ENCODE peak calls at places on chromosomes 2 and 18, in ten cellular contexts. N, O, Y, H, G, C, V, J, S and P are unnamed samples.

GRCh38 chr2:146821836-146822316 is 1023.0 kb upstream of the ACVR2A start:
- DNase-seq in N (peak; percentile 60), Y (no peak), O (no peak), C (peak; percentile 32), H (peak; percentile 73), J (no peak), V (no peak), G (no peak), S (no peak), P (no peak)

GRCh38 chr18:47075098-47075883 is 39.9 kb upstream of the ELOA2 start:
- DNase-seq in C (no peak), N (no peak), H (peak; percentile 5), G (no peak), Y (no peak), J (no peak), S (peak; percentile 28), O (no peak), V (no peak), P (no peak)

GRCh38 chr2:12617853-12618252 is 98.9 kb upstream of the TRIB2 start:
- DNase-seq in Y (no peak), N (no peak), O (no peak), V (no peak), H (no peak), G (no peak), C (no peak), J (no peak), S (no peak), P (no peak)

GRCh38 chr2:136361521-136361920 is 243.6 kb upstream of the CXCR4 start:
- DNase-seq in S (no peak), H (no peak), J (no peak), V (no peak), O (no peak), Y (no peak), N (no peak), G (no peak), C (no peak), P (no peak)

GRCh38 chr2:225013432-225014048 is 28.7 kb downstream of the DOCK10 start:
- DNase-seq in V (no peak), G (no peak), S (no peak), C (no peak), O (no peak), N (peak; percentile 38), J (no peak), Y (no peak), H (peak; percentile 47), P (no peak)

GRCh38 chr18:66792466-66792865 is 188.6 kb upstream of the CDH19 start:
- DNase-seq in C (no peak), J (no peak), N (peak; percentile 49), S (no peak), O (no peak), H (peak; percentile 73), V (no peak), G (no peak), Y (no peak), P (no peak)

GRCh38 chr2:121080013-121080772 is 204.8 kb downstream of the TFCP2L1 start:
- DNase-seq in N (peak; percentile 61), H (no peak), V (no peak), C (peak; percentile 34), J (peak; percentile 72), G (peak; percentile 20), O (no peak), S (peak; percentile 76), Y (no peak), P (peak; percentile 73)

GRCh38 chr2:10889741-10890215 is 22.0 kb upstream of the KCNF1 start:
- DNase-seq in C (no peak), V (no peak), J (no peak), H (no peak), G (no peak), N (no peak), O (no peak), S (no peak), Y (no peak), P (no peak)

GRCh38 chr2:226792155-226792871 is 7.3 kb downstream of the IRS1 start:
- DNase-seq in V (no peak), H (no peak), J (no peak), G (no peak), O (no peak), Y (no peak), S (peak; percentile 19), N (peak; percentile 19), C (peak; percentile 22), P (no peak)

GRCh38 chr2:29950432-29950943 is 29.1 kb upstream of the ALK start:
- DNase-seq in S (no peak), C (no peak), H (no peak), O (no peak), N (no peak), J (no peak), V (no peak), Y (no peak), G (no peak), P (no peak)

GRCh38 chr2:46187112-46187618 is 110.0 kb upstream of the EPAS1 start:
- DNase-seq in C (peak; percentile 71), O (no peak), N (peak; percentile 74), H (peak; percentile 49), Y (no peak), V (peak; percentile 62), G (peak; percentile 63), S (no peak), J (peak; percentile 81), P (no peak)

GRCh38 chr2:71154798-71155197 is 24.4 kb downstream of the MPHOSPH10 start:
- DNase-seq in S (peak; percentile 18), H (no peak), G (no peak), N (no peak), Y (no peak), V (no peak), J (peak; percentile 74), C (no peak), O (no peak), P (no peak)

GRCh38 chr2:230924470-230925341 is at the start of gene GPR55:
- DNase-seq in Y (peak; percentile 77), G (no peak), V (no peak), S (no peak), O (no peak), H (no peak), J (peak; percentile 74), C (no peak), N (no peak), P (peak; percentile 13)

GRCh38 chr2:216676630-216677029 is 18.7 kb downstream of the IGFBP5 start:
- DNase-seq in J (no peak), S (no peak), O (no peak), V (no peak), G (no peak), H (no peak), C (no peak), N (no peak), Y (no peak), P (no peak)

GRCh38 chr2:216678813-216679657 is 16.3 kb downstream of the IGFBP5 start:
- DNase-seq in J (no peak), C (no peak), O (no peak), S (no peak), N (no peak), Y (peak; percentile 65), H (no peak), G (no peak), V (no peak), P (no peak)

GRCh38 chr2:216677439-216678097 is 17.8 kb downstream of the IGFBP5 start:
- DNase-seq in J (no peak), S (no peak), G (no peak), N (no peak), H (no peak), V (no peak), O (no peak), C (no peak), Y (peak; percentile 49), P (no peak)

GRCh38 chr2:216679658-216680024 is 15.7 kb downstream of the IGFBP5 start:
- DNase-seq in N (no peak), O (peak; percentile 80), G (no peak), S (no peak), Y (peak; percentile 76), H (no peak), J (no peak), V (no peak), C (peak; percentile 17), P (no peak)

GRCh38 chr2:216678098-216678465 is 17.3 kb downstream of the IGFBP5 start:
- DNase-seq in G (no peak), N (no peak), Y (peak; percentile 61), S (no peak), J (no peak), V (no peak), C (no peak), H (no peak), O (no peak), P (no peak)
- TF ChIP-seq CTCF in G (no peak), N (no peak), Y (no peak), S (no peak), J (no peak), V (no peak), C (no peak), H (no peak), O (no peak), P (no peak)

GRCh38 chr2:35973132-35973736 is 382.3 kb upstream of the CRIM1 start:
- DNase-seq in H (peak; percentile 10), N (peak; percentile 50), C (peak; percentile 42), S (peak; percentile 49), Y (no peak), J (peak; percentile 6), V (no peak), G (no peak), O (no peak), P (no peak)
- TF ChIP-seq CTCF in H (peak; percentile 44), N (peak; percentile 60), C (peak; percentile 60), S (peak; percentile 56), Y (peak; percentile 26), J (peak; percentile 50), V (peak; percentile 54), G (peak; percentile 72), O (peak; percentile 34), P (no peak)

GRCh38 chr18:74331404-74331803 is 15.8 kb downstream of the C18orf63 start:
- DNase-seq in N (peak; percentile 74), O (no peak), J (no peak), Y (no peak), S (peak; percentile 32), C (peak; percentile 51), G (peak; percentile 13), V (no peak), H (peak; percentile 12), P (no peak)
- TF ChIP-seq CTCF in N (peak; percentile 70), O (peak; percentile 3), J (no peak), Y (no peak), S (peak; percentile 33), C (peak; percentile 60), G (peak; percentile 63), V (peak; percentile 53), H (peak; percentile 28), P (no peak)

DNA sequence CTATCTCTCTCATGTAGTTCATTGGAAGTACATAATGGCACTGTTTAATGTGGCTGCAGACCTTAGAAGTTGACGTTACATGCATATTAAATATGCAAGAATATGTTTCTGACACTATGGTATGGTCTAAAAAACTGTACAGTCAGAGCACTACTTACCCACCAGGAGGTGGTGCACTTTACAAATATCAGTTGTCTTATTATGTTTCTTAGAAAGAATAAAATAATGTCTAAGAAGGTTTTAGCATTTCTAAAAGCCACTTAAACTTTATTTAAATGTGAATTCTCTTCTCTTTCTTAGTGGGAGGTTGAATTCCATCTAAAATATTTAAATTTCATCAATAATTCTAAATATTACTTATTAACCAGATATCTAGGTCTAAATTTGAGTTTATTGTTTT is 4.3 kb downstream of the TMEFF2 start:
- DNase-seq in S (peak; percentile 23), V (no peak), G (no peak), Y (no peak), J (peak; percentile 19), N (peak; percentile 71), H (peak; percentile 38), O (no peak), C (peak; percentile 58), P (no peak)
- TF ChIP-seq CTCF in S (peak; percentile 61), V (peak; percentile 67), G (peak; percentile 68), Y (no peak), J (peak; percentile 37), N (peak; percentile 73), H (peak; percentile 54), O (no peak), C (peak; percentile 57), P (no peak)